ENCODE peak calls at places on chromosomes 16 and 17, in five cellular contexts. P is body of pancreas, X is fibroblast of mammary gland, H is PC-3, O is fibroblast of lung. M is an unnamed sample.

GRCh38 chr17:73650147-73650546 is 5.9 kb upstream of the SDK2 start:
- DNase-seq in X (peak; percentile 43), P (no peak), H (peak; percentile 34), O (no peak), M (peak; percentile 35)

GRCh38 chr16:9039208-9039607 is 52.2 kb upstream of the HAPSTR1 start:
- DNase-seq in H (no peak), X (peak; percentile 52), O (peak; percentile 45), P (no peak), M (peak; percentile 46)

GRCh38 chr17:49825645-49826044 is 22.2 kb downstream of the TAC4 start:
- DNase-seq in X (no peak), P (no peak), H (no peak), O (no peak), M (no peak)

GRCh38 chr17:9241371-9241712 is 220.0 kb downstream of the NTN1 start:
- DNase-seq in P (peak; percentile 27), X (no peak), H (no peak), O (no peak), M (no peak)

GRCh38 chr16:68236804-68237242 is 896 bp upstream of the ESRP2 start:
- DNase-seq in P (no peak), H (no peak), O (no peak), X (peak; percentile 63), M (no peak)

GRCh38 chr17:79866791-79867190 is 27.6 kb upstream of the CBX4 start:
- DNase-seq in O (no peak), P (no peak), H (no peak), X (no peak), M (no peak)

GRCh38 chr17:33267279-33267790 is 25.8 kb downstream of the ASIC2 start:
- DNase-seq in X (peak; percentile 95), P (no peak), H (peak; percentile 84), O (peak; percentile 99), M (peak; percentile 95)

GRCh38 chr16:87207509-87207908 is 109.7 kb downstream of the C16orf95 start:
- DNase-seq in O (peak; percentile 89), P (no peak), X (peak; percentile 91), H (no peak), M (peak; percentile 51)

GRCh38 chr17:58568050-58568830 is 53.8 kb upstream of the MTMR4 start:
- DNase-seq in H (no peak), P (no peak), O (no peak), X (no peak), M (no peak)

GRCh38 chr17:15291674-15292361 is 26.7 kb upstream of the PMP22 start:
- DNase-seq in P (no peak), X (peak; percentile 71), O (peak; percentile 88), H (peak; percentile 70), M (no peak)

GRCh38 chr16:27901956-27902355 is 161.6 kb downstream of the GSG1L start:
- DNase-seq in O (no peak), H (no peak), P (no peak), X (no peak), M (no peak)

GRCh38 chr16:84503751-84504395 is 586 bp downstream of the MEAK7 start:
- DNase-seq in H (peak; percentile 22), O (peak; percentile 56), P (no peak), X (peak; percentile 43), M (peak; percentile 55)

GRCh38 chr17:42112552-42113176 is at the start of gene DHX58:
- DNase-seq in H (no peak), X (peak; percentile 82), O (peak; percentile 61), P (peak; percentile 84), M (peak; percentile 87)

GRCh38 chr17:16281351-16281750 is 64.3 kb downstream of the PIGL start:
- DNase-seq in P (no peak), X (peak; percentile 76), O (peak; percentile 96), H (peak; percentile 43), M (no peak)

GRCh38 chr17:70369296-70369855 is 200.0 kb downstream of the KCNJ2 start:
- DNase-seq in X (no peak), H (peak; percentile 78), P (no peak), O (peak; percentile 36), M (no peak)

GRCh38 chr17:10871914-10872313 is 34.0 kb upstream of the PIRT start:
- DNase-seq in O (no peak), H (no peak), X (no peak), P (peak; percentile 48), M (no peak)

GRCh38 chr17:33732116-33732515 is 439.0 kb upstream of the ASIC2 start:
- DNase-seq in X (no peak), H (no peak), P (no peak), O (peak; percentile 1), M (peak; percentile 4)

GRCh38 chr17:79622776-79623175 is 11.9 kb upstream of the RBFOX3 start:
- DNase-seq in X (no peak), H (no peak), O (no peak), P (no peak), M (no peak)

GRCh38 chr17:12765544-12765943 is 23.8 kb upstream of the ARHGAP44 start:
- DNase-seq in O (peak; percentile 93), X (peak; percentile 93), H (peak; percentile 52), P (no peak), M (peak; percentile 78)

GRCh38 chr17:28882154-28882895 is 15.2 kb downstream of the FLOT2 start:
- DNase-seq in H (no peak), P (no peak), O (no peak), X (no peak), M (no peak)

GRCh38 chr17:78990349-78991016 is 10.8 kb upstream of the LGALS3BP start:
- DNase-seq in X (no peak), O (no peak), P (peak; percentile 8), H (no peak), M (no peak)

GRCh38 chr16:87161822-87162676 is 155.1 kb downstream of the C16orf95 start:
- DNase-seq in O (no peak), P (no peak), X (no peak), H (no peak), M (no peak)

GRCh38 chr16:4317471-4318170 is 1.8 kb downstream of the GLIS2 start:
- DNase-seq in O (peak; percentile 66), X (no peak), H (peak; percentile 11), P (no peak), M (no peak)

GRCh38 chr17:33197342-33197741 is 95.8 kb downstream of the ASIC2 start:
- DNase-seq in H (no peak), O (no peak), P (no peak), X (no peak), M (no peak)

GRCh38 chr17:10653987-10654386 is 3.1 kb downstream of the MYH3 start:
- DNase-seq in X (no peak), P (no peak), O (no peak), H (no peak), M (no peak)

GRCh38 chr16:49589721-49590120 is 216.1 kb downstream of the C16orf78 start:
- DNase-seq in O (no peak), H (no peak), P (no peak), X (no peak), M (no peak)

GRCh38 chr16:22225060-22225459 is 19.0 kb downstream of the EEF2K start:
- DNase-seq in X (peak; percentile 46), H (no peak), O (no peak), P (no peak), M (no peak)

DNA sequence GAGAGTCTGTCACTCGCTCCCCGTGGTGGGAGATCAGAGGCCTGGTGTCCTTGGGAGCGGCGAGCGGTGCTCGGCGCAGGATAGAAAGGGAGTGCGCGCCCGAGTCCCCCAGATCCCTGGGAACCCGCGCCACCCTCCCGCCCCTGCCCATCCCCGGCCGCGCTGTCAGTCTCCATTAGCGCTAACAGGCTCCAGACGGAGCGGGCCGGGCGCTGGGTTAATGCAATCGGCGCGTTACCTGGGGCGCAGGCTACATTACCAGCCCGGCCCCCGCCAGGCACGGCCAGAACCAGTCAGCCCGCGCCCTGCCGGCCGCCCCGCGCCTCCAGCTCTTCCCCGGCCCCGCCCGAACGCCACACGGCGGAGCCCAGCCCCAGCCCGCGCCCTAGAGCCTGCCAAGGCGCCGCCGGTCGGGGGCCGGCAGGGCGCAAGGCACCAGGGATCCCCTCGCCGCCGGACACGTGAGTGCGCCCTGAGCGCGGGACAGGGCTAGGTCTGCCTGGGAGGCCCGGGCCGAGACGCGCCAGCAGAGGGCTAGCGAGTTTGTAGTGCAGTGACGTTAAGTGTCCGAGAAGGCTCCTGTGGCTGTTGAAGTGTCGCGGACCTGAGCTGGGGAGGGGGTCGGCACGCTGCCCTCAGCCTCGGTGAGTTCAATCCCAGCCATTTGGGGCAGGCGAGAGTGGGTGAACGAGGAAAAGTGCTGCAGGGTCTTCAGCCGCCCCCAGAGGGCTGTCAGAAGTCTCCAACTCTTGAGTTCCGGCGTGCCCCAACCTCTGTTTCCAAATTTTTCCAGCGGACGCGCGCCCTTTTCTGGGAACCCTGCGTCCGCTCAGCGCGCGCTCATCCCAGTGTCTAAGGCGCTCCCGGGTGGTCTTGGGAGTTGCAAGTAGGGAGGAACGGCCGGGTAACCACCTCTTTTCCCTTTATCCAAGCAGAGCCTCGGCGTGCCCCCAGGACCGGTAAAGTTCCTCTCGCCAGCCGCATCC is at the start of gene SLC6A2:
- DNase-seq in X (no peak), P (peak; percentile 12), H (no peak), O (no peak), M (peak; percentile 64)
- TF ChIP-seq CTCF in X (no peak), P (no peak), H (no peak), O (no peak), M (peak; percentile 27)

GRCh38 chr17:82334204-82334621 is 647 bp upstream of the SECTM1 start:
- DNase-seq in P (no peak), H (no peak), O (no peak), X (no peak), M (no peak)
- H3K4me3 ChIP-seq in P (no peak overlapping the region), H (peak overlapping the region; percentile 76), O (peak overlapping the region; percentile 67), X (no peak overlapping the region), M (no peak overlapping the region)

GRCh38 chr17:7213895-7214299 is 5.7 kb downstream of the DLG4 start:
- DNase-seq in P (peak; percentile 85), X (peak; percentile 80), O (peak; percentile 77), H (peak; percentile 49), M (peak; percentile 75)
- TF ChIP-seq CTCF in P (peak; percentile 48), X (peak; percentile 46), O (peak; percentile 26), H (peak; percentile 60), M (peak; percentile 39)

GRCh38 chr16:73046484-73047214 is 1.3 kb downstream of the ZFHX3 start:
- DNase-seq in P (no peak), H (peak; percentile 36), O (no peak), X (no peak), M (no peak)

GRCh38 chr16:73047221-73047535 is 750 bp downstream of the ZFHX3 start:
- DNase-seq in P (no peak), X (peak; percentile 43), H (no peak), O (peak; percentile 90), M (no peak)

GRCh38 chr16:73049051-73049910 is 1.4 kb upstream of the ZFHX3 start:
- DNase-seq in H (no peak), O (no peak), P (no peak), X (no peak), M (no peak)

GRCh38 chr16:73047536-73048291 is at the start of gene ZFHX3:
- DNase-seq in O (peak; percentile 66), X (no peak), P (peak; percentile 88), H (peak; percentile 76), M (peak; percentile 51)

DNA sequence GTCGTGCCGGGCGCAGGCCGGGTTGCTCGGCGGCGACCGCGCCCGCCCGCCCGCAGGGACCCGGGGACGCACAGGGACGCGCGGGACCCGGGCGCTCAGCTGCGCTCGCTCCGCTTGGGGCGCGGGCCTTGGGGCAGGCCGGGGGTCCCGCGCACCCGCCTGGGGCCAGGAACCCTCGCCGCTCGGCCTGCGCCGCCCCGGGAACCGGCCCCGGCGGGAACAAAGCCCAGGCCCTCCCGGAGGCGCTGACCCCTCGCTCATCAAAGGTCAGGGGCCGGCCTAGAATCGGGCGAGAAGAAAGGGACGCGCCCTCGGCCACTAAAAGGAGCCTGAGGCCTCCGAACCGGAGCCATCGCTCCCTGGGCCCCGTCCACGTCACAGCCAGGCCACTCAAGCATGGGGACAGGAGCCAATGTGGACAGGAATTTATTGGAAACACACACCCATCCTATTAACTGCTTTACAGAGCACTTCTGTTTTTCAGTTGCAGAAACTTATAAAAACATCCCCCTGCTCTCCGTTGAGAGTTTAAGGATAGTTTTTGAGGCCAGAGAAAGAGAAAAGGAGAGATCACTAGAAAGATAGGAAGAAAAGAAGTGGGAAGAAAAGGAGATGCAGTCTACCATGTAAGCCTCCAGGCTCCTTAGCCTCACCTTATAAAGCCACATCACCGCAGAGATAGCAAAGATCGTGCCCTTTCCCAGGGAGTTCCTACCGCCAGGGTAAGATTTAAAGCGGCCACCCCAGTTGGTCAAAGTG is 543 bp upstream of the ZFHX3 start:
- DNase-seq in P (peak; percentile 47), X (no peak), O (no peak), H (peak; percentile 55), M (no peak)
- H3K4me3 ChIP-seq in P (peak overlapping the region; percentile 10), X (peak overlapping the region; percentile 40), O (peak overlapping the region; percentile 76), H (peak overlapping the region; percentile 88), M (peak overlapping the region; percentile 60)